ENCODE peak calls at places on chromosomes 1 and 21, in five cellular contexts. One of them, this sample, is unnamed.

GRCh38 chr1:13766906-13767564 is 67.0 kb downstream of the PRDM2 start:
- DNase-seq in stimulated activated CD8-positive, alpha-beta memory T cell treated with anti-CD3 and anti-CD28 coated beads, Interleukin-15, amount 100 ng/mL, for 4 hours: no peak
- DNase-seq in activated CD8-positive, alpha-beta memory T cell treated with anti-CD3 and anti-CD28 coated beads, Interleukin-2, amount 50 U/mL, for 4 hours: no peak
- DNase-seq in GM12865: no peak
- DNase-seq in A549: no peak
- DNase-seq in this sample: no peak

GRCh38 chr1:95084317-95085176 is 11.8 kb upstream of the ALG14 start:
- DNase-seq in stimulated activated CD8-positive, alpha-beta memory T cell treated with anti-CD3 and anti-CD28 coated beads, Interleukin-15, amount 100 ng/mL, for 4 hours: no peak
- DNase-seq in activated CD8-positive, alpha-beta memory T cell treated with anti-CD3 and anti-CD28 coated beads, Interleukin-2, amount 50 U/mL, for 4 hours: no peak
- DNase-seq in GM12865: peak
- DNase-seq in A549: peak
- DNase-seq in this sample: no peak

GRCh38 chr1:19338323-19338762 is 26.2 kb downstream of the SLC66A1 start:
- DNase-seq in stimulated activated CD8-positive, alpha-beta memory T cell treated with anti-CD3 and anti-CD28 coated beads, Interleukin-15, amount 100 ng/mL, for 4 hours: no peak
- DNase-seq in activated CD8-positive, alpha-beta memory T cell treated with anti-CD3 and anti-CD28 coated beads, Interleukin-2, amount 50 U/mL, for 4 hours: no peak
- DNase-seq in GM12865: no peak
- DNase-seq in A549: no peak
- DNase-seq in this sample: no peak

GRCh38 chr1:23548704-23549143 is 10.6 kb downstream of the ID3 start:
- DNase-seq in stimulated activated CD8-positive, alpha-beta memory T cell treated with anti-CD3 and anti-CD28 coated beads, Interleukin-15, amount 100 ng/mL, for 4 hours: no peak
- DNase-seq in activated CD8-positive, alpha-beta memory T cell treated with anti-CD3 and anti-CD28 coated beads, Interleukin-2, amount 50 U/mL, for 4 hours: no peak
- DNase-seq in GM12865: no peak
- DNase-seq in A549: no peak
- DNase-seq in this sample: no peak

GRCh38 chr1:47819503-47819888 is 177.7 kb downstream of the TRABD2B start:
- DNase-seq in stimulated activated CD8-positive, alpha-beta memory T cell treated with anti-CD3 and anti-CD28 coated beads, Interleukin-15, amount 100 ng/mL, for 4 hours: no peak
- DNase-seq in activated CD8-positive, alpha-beta memory T cell treated with anti-CD3 and anti-CD28 coated beads, Interleukin-2, amount 50 U/mL, for 4 hours: no peak
- DNase-seq in GM12865: no peak
- DNase-seq in A549: no peak
- DNase-seq in this sample: no peak

GRCh38 chr1:71630073-71630472 is 549.2 kb upstream of the ZRANB2 start:
- DNase-seq in stimulated activated CD8-positive, alpha-beta memory T cell treated with anti-CD3 and anti-CD28 coated beads, Interleukin-15, amount 100 ng/mL, for 4 hours: no peak
- DNase-seq in activated CD8-positive, alpha-beta memory T cell treated with anti-CD3 and anti-CD28 coated beads, Interleukin-2, amount 50 U/mL, for 4 hours: no peak
- DNase-seq in GM12865: no peak
- DNase-seq in A549: no peak
- DNase-seq in this sample: no peak

GRCh38 chr1:160996195-160996594 is 24.8 kb downstream of the F11R start:
- DNase-seq in stimulated activated CD8-positive, alpha-beta memory T cell treated with anti-CD3 and anti-CD28 coated beads, Interleukin-15, amount 100 ng/mL, for 4 hours: no peak
- DNase-seq in activated CD8-positive, alpha-beta memory T cell treated with anti-CD3 and anti-CD28 coated beads, Interleukin-2, amount 50 U/mL, for 4 hours: no peak
- DNase-seq in GM12865: no peak
- DNase-seq in A549: peak
- DNase-seq in this sample: no peak

GRCh38 chr1:85580046-85580411 is 532 bp upstream of the CCN1 start:
- DNase-seq in stimulated activated CD8-positive, alpha-beta memory T cell treated with anti-CD3 and anti-CD28 coated beads, Interleukin-15, amount 100 ng/mL, for 4 hours: no peak
- DNase-seq in activated CD8-positive, alpha-beta memory T cell treated with anti-CD3 and anti-CD28 coated beads, Interleukin-2, amount 50 U/mL, for 4 hours: no peak
- DNase-seq in GM12865: no peak
- DNase-seq in A549: peak
- DNase-seq in this sample: no peak

GRCh38 chr1:96843601-96844000 is 122.0 kb downstream of the PTBP2 start:
- DNase-seq in stimulated activated CD8-positive, alpha-beta memory T cell treated with anti-CD3 and anti-CD28 coated beads, Interleukin-15, amount 100 ng/mL, for 4 hours: no peak
- DNase-seq in activated CD8-positive, alpha-beta memory T cell treated with anti-CD3 and anti-CD28 coated beads, Interleukin-2, amount 50 U/mL, for 4 hours: no peak
- DNase-seq in GM12865: no peak
- DNase-seq in A549: no peak
- DNase-seq in this sample: no peak

GRCh38 chr21:42021751-42022430 is 11.7 kb upstream of the ZBTB21 start:
- DNase-seq in stimulated activated CD8-positive, alpha-beta memory T cell treated with anti-CD3 and anti-CD28 coated beads, Interleukin-15, amount 100 ng/mL, for 4 hours: no peak
- DNase-seq in activated CD8-positive, alpha-beta memory T cell treated with anti-CD3 and anti-CD28 coated beads, Interleukin-2, amount 50 U/mL, for 4 hours: no peak
- DNase-seq in GM12865: no peak
- DNase-seq in A549: no peak
- DNase-seq in this sample: no peak

GRCh38 chr1:220511785-220512184 is 16.2 kb upstream of the MARK1 start:
- DNase-seq in stimulated activated CD8-positive, alpha-beta memory T cell treated with anti-CD3 and anti-CD28 coated beads, Interleukin-15, amount 100 ng/mL, for 4 hours: no peak
- DNase-seq in activated CD8-positive, alpha-beta memory T cell treated with anti-CD3 and anti-CD28 coated beads, Interleukin-2, amount 50 U/mL, for 4 hours: no peak
- DNase-seq in GM12865: no peak
- DNase-seq in A549: no peak
- DNase-seq in this sample: no peak

GRCh38 chr21:39867198-39867650 is at the start of gene PCP4:
- DNase-seq in stimulated activated CD8-positive, alpha-beta memory T cell treated with anti-CD3 and anti-CD28 coated beads, Interleukin-15, amount 100 ng/mL, for 4 hours: no peak
- DNase-seq in activated CD8-positive, alpha-beta memory T cell treated with anti-CD3 and anti-CD28 coated beads, Interleukin-2, amount 50 U/mL, for 4 hours: no peak
- DNase-seq in GM12865: peak
- DNase-seq in A549: peak
- DNase-seq in this sample: no peak

GRCh38 chr1:94599090-94599813 is 57.7 kb upstream of the F3 start:
- DNase-seq in stimulated activated CD8-positive, alpha-beta memory T cell treated with anti-CD3 and anti-CD28 coated beads, Interleukin-15, amount 100 ng/mL, for 4 hours: no peak
- DNase-seq in activated CD8-positive, alpha-beta memory T cell treated with anti-CD3 and anti-CD28 coated beads, Interleukin-2, amount 50 U/mL, for 4 hours: no peak
- DNase-seq in GM12865: no peak
- DNase-seq in A549: peak
- DNase-seq in this sample: no peak

GRCh38 chr1:229971141-229971540 is 95.9 kb upstream of the GALNT2 start:
- DNase-seq in stimulated activated CD8-positive, alpha-beta memory T cell treated with anti-CD3 and anti-CD28 coated beads, Interleukin-15, amount 100 ng/mL, for 4 hours: no peak
- DNase-seq in activated CD8-positive, alpha-beta memory T cell treated with anti-CD3 and anti-CD28 coated beads, Interleukin-2, amount 50 U/mL, for 4 hours: no peak
- DNase-seq in GM12865: no peak
- DNase-seq in A549: no peak
- DNase-seq in this sample: no peak

GRCh38 chr21:37182222-37182621 is 84.9 kb downstream of the VPS26C start:
- DNase-seq in stimulated activated CD8-positive, alpha-beta memory T cell treated with anti-CD3 and anti-CD28 coated beads, Interleukin-15, amount 100 ng/mL, for 4 hours: no peak
- DNase-seq in activated CD8-positive, alpha-beta memory T cell treated with anti-CD3 and anti-CD28 coated beads, Interleukin-2, amount 50 U/mL, for 4 hours: no peak
- DNase-seq in GM12865: no peak
- DNase-seq in A549: no peak
- DNase-seq in this sample: no peak

This sample was measured in activated gamma-delta T cell.